ENCODE peak calls at places on chromosomes 11 and 22, in four cellular contexts. W is pancreas, X is Peyer's patch, H is ovary. O is an unnamed sample.
A peak's percentile ranks its signal among the peaks of the same experiment; 100 is the strongest.

GRCh38 chr11:92685049-92685448 is 284.4 kb upstream of the MTNR1B start:
- DNase-seq in W (no peak), X (no peak), H (no peak), O (no peak)

GRCh38 chr11:12592283-12592682 is 81.9 kb upstream of the TEAD1 start:
- DNase-seq in W (no peak), X (no peak), H (no peak), O (no peak)

GRCh38 chr11:100740440-100740839 is 53.4 kb downstream of the ARHGAP42 start:
- DNase-seq in W (no peak), X (no peak), H (no peak), O (no peak)

GRCh38 chr11:15764948-15765347 is 591.4 kb downstream of the SOX6 start:
- DNase-seq in W (peak; percentile 18), X (no peak), H (no peak), O (no peak)

GRCh38 chr11:74485868-74486267 is 7.7 kb downstream of the LIPT2 start:
- DNase-seq in W (no peak), X (no peak), H (no peak), O (no peak)

GRCh38 chr22:21982338-21982965 is at the start of gene TOP3B:
- DNase-seq in W (peak; percentile 72), X (peak; percentile 77), H (peak; percentile 69), O (peak; percentile 92)

GRCh38 chr11:34650528-34650927 is 29.6 kb downstream of the EHF start:
- DNase-seq in W (no peak), X (peak; percentile 55), H (no peak), O (no peak)

GRCh38 chr11:90476442-90477007 is 253.7 kb upstream of the CHORDC1 start:
- DNase-seq in W (peak; percentile 4), X (no peak), H (no peak), O (no peak)

GRCh38 chr11:66277475-66278391 is at the start of gene CNIH2:
- DNase-seq in W (no peak), X (peak; percentile 42), H (no peak), O (peak; percentile 59)

GRCh38 chr11:126712017-126712625 is 288.4 kb downstream of the KIRREL3 start:
- DNase-seq in W (no peak), X (no peak), H (no peak), O (peak; percentile 53)

GRCh38 chr22:20550851-20551744 is 43.7 kb downstream of the MED15 start:
- DNase-seq in W (no peak), X (peak; percentile 48), H (peak; percentile 65), O (peak; percentile 35)

GRCh38 chr22:42939941-42940653 is 74.9 kb downstream of the PACSIN2 start:
- DNase-seq in W (peak; percentile 87), X (no peak), H (no peak), O (no peak)

GRCh38 chr11:47257518-47258316 is at the start of gene NR1H3:
- DNase-seq in W (peak; percentile 80), X (no peak), H (peak; percentile 88), O (no peak)

GRCh38 chr11:27699242-27699925 is 871 bp downstream of the BDNF start:
- DNase-seq in W (no peak), X (no peak), H (no peak), O (no peak)

GRCh38 chr22:47107431-47107830 is 345.0 kb downstream of the TBC1D22A start:
- DNase-seq in W (no peak), X (no peak), H (no peak), O (no peak)

GRCh38 chr11:94493146-94493442 is 550 bp downstream of the MRE11 start:
- DNase-seq in W (no peak), X (no peak), H (no peak), O (no peak)

GRCh38 chr11:88553204-88553603 is 215.7 kb upstream of the CTSC start:
- DNase-seq in W (no peak), X (no peak), H (no peak), O (no peak)

GRCh38 chr11:123559418-123559817 is 95.0 kb downstream of the SCN3B start:
- DNase-seq in W (no peak), X (no peak), H (no peak), O (no peak)

GRCh38 chr11:8389034-8389996 is 125.6 kb upstream of the LMO1 start:
- DNase-seq in W (peak; percentile 17), X (no peak), H (peak; percentile 66), O (no peak)

GRCh38 chr22:39915295-39915726 is 14.4 kb downstream of the GRAP2 start:
- DNase-seq in W (no peak), X (no peak), H (no peak), O (no peak)

GRCh38 chr22:39916496-39916895 is 15.6 kb downstream of the GRAP2 start:
- DNase-seq in W (no peak), X (no peak), H (no peak), O (no peak)

GRCh38 chr22:39920134-39920743 is 19.4 kb downstream of the GRAP2 start:
- DNase-seq in W (no peak), X (no peak), H (no peak), O (no peak)

GRCh38 chr22:39917091-39917703 is 16.3 kb downstream of the GRAP2 start:
- DNase-seq in W (no peak), X (no peak), H (no peak), O (no peak)

DNA sequence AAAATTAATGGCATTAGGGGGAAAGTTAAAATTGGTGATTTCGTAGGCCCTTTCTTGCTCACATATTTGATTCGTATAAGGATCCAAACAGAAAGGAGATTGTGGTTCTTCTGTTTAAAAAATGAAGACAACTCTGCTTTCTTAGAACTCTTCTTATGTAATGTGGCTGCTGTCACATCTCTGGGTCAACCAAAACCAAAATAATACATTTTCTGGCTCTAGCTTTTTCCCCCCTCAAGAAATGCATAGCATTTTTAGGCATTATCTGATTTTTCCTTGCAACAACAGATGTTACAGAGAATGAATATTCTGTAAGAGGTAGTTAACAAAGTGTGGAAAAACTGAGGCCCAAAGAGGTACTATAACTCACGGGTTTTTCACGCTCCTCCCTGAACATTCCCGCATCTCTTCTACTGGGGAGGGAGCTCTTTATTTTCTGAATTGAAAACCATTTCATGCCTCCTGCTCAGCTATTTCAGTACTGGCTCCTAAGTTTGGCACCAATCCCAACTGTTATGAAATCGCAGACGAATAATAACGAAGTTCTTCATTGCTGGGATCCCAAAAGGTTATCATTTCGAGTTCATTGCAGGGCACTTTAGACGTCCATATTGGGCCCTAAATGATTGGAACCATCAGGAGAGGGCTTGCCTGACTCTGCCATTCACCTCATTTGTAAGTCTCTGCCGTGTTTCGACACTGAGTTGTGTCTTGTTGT is 17.1 kb downstream of the GRAP2 start:
- DNase-seq in W (no peak), X (no peak), H (no peak), O (no peak)
- H3K27me3 ChIP-seq in W (no peaks in the 10 kb centered on the region), X (no peaks in the 10 kb centered on the region), H (no peaks in the 10 kb centered on the region), O (no peaks in the 10 kb centered on the region)

GRCh38 chr22:29480512-29481264 is 670 bp downstream of the NEFH start:
- DNase-seq in W (no peak), X (no peak), H (peak; percentile 66), O (peak; percentile 35)
- TF ChIP-seq CTCF in W (no peak), X (no peak), H (no peak), O (peak; percentile 20)

DNA sequence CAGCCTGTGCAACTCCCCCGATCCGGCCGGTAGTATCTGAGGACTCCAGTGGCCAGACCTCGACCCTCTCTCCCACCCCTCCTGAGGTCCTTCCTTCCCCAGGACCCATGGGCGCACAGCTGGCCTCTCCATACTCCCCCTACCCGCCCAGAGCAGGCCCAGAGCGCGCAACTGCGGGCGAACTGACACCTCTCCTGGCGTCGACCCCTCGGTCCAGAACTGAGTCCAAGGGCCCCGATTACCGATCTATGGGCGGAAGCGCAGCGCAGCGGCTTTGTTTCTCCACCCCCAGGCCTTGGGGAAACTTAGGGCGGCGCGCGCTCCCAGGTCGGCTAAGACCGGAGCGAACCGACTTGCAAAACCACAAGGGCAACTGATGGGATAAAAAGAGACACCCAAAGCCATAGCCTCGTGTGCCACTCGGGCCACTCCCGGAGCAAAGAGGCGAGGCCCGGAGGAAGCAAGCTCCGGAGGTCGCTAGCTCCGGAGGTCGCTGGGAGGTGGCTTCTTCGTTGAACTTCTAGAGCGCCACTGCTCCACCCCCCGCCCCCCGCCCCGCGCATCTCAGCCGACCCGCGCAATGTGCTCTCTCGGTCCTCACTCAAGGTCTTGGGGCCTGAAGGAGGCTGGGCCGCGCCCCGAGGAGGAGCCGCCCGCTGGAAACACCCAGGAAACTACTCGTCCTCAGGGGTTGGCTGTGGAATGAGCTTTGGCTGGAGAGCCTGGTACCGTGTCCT is 9.8 kb upstream of the ALX4 start:
- DNase-seq in W (no peak), X (no peak), H (no peak), O (no peak)
- H3K27me3 ChIP-seq in W (peaks cover 38% of the 10 kb centered on the region), X (peaks cover 67% of the 10 kb centered on the region), H (no peaks in the 10 kb centered on the region), O (peaks cover 100% of the 10 kb centered on the region)

GRCh38 chr22:30423959-30424380 is 1.6 kb upstream of the MTFP1 start:
- DNase-seq in W (peak; percentile 98), X (peak; percentile 98), H (peak; percentile 99), O (peak; percentile 98)

GRCh38 chr22:30424471-30425326 is 869 bp upstream of the MTFP1 start:
- DNase-seq in W (no peak), X (no peak), H (no peak), O (no peak)

GRCh38 chr22:30421695-30422480 is 3.7 kb upstream of the MTFP1 start:
- DNase-seq in W (no peak), X (no peak), H (no peak), O (no peak)

GRCh38 chr22:30422481-30423295 is 2.9 kb upstream of the MTFP1 start:
- DNase-seq in W (peak; percentile 61), X (peak; percentile 28), H (peak; percentile 63), O (peak; percentile 64)

GRCh38 chr22:30423296-30423958 is 2.1 kb upstream of the MTFP1 start:
- DNase-seq in W (no peak), X (peak; percentile 32), H (no peak), O (peak; percentile 58)
- TF ChIP-seq CTCF in W (no peak), X (no peak), H (no peak), O (peak; percentile 45)

GRCh38 chr22:45586651-45587405 is 84.1 kb downstream of the FBLN1 start:
- DNase-seq in W (no peak), X (no peak), H (no peak), O (no peak)
- H3K27me3 ChIP-seq in W (no peaks in the 10 kb centered on the region), X (no peaks in the 10 kb centered on the region), H (no peaks in the 10 kb centered on the region), O (no peaks in the 10 kb centered on the region)

O was measured in dorsolateral prefrontal cortex.